ENCODE peak calls at places on chromosome 2, in eight cellular contexts. V is CD8-positive, alpha-beta memory T cell; C is astrocyte; Y is foreskin fibroblast; D is esophagus squamous epithelium; O is Panc1; K is thoracic aorta; H is GM23338. Q is an unnamed sample.

GRCh38 chr2:24111407-24111861 is 11.7 kb downstream of the PFN4 start:
- DNase-seq in V (no peak), C (peak; percentile 63), Y (no peak), D (no peak), O (no peak), K (no peak), H (no peak), Q (no peak)

GRCh38 chr2:39584283-39584972 is 81.3 kb upstream of the TMEM178A start:
- DNase-seq in V (no peak), C (peak; percentile 84), Y (peak; percentile 85), D (no peak), O (no peak), K (no peak), H (no peak), Q (peak; percentile 71)

GRCh38 chr2:44799105-44799504 is 142.4 kb upstream of the SIX3 start:
- DNase-seq in V (no peak), C (no peak), Y (no peak), D (no peak), O (no peak), K (no peak), H (no peak), Q (no peak)

GRCh38 chr2:196586511-196586991 is 53.0 kb upstream of the CCDC150 start:
- DNase-seq in V (no peak), C (peak; percentile 88), Y (peak; percentile 81), D (no peak), O (no peak), K (no peak), H (no peak), Q (peak; percentile 79)

GRCh38 chr2:175690113-175690716 is 311.9 kb downstream of the LNPK start:
- DNase-seq in V (no peak), C (peak; percentile 50), Y (peak; percentile 87), D (no peak), O (peak; percentile 66), K (no peak), H (peak; percentile 75), Q (peak; percentile 83)

GRCh38 chr2:11342561-11343343 is 1.7 kb downstream of the ROCK2 start:
- DNase-seq in V (no peak), C (peak; percentile 72), Y (peak; percentile 88), D (no peak), O (peak; percentile 75), K (no peak), H (no peak), Q (peak; percentile 68)

GRCh38 chr2:78439122-78439521 is 586.4 kb upstream of the REG3G start:
- DNase-seq in V (no peak), C (no peak), Y (no peak), D (no peak), O (no peak), K (no peak), H (no peak), Q (no peak)

GRCh38 chr2:12637754-12638153 is 79.0 kb upstream of the TRIB2 start:
- DNase-seq in V (no peak), C (no peak), Y (peak; percentile 74), D (no peak), O (no peak), K (no peak), H (no peak), Q (peak; percentile 19)

GRCh38 chr2:144359684-144360083 is 160.2 kb downstream of the ZEB2 start:
- DNase-seq in V (no peak), C (no peak), Y (no peak), D (no peak), O (no peak), K (no peak), H (no peak), Q (no peak)

GRCh38 chr2:69225933-69226332 is 161.1 kb downstream of the GFPT1 start:
- DNase-seq in V (no peak), C (peak; percentile 88), Y (peak; percentile 55), D (no peak), O (no peak), K (no peak), H (no peak), Q (no peak)

GRCh38 chr2:238557855-238558435 is 131.2 kb downstream of the ASB1 start:
- DNase-seq in V (no peak), C (no peak), Y (no peak), D (no peak), O (no peak), K (no peak), H (no peak), Q (no peak)

GRCh38 chr2:231032575-231033140 is 4.7 kb upstream of the C2orf72 start:
- DNase-seq in V (no peak), C (no peak), Y (no peak), D (no peak), O (no peak), K (no peak), H (no peak), Q (no peak)

GRCh38 chr2:48398285-48399135 is 131.4 kb upstream of the STON1 start:
- DNase-seq in V (no peak), C (peak; percentile 57), Y (no peak), D (no peak), O (no peak), K (no peak), H (peak; percentile 17), Q (peak; percentile 57)

GRCh38 chr2:58155160-58155778 is 85.9 kb downstream of the FANCL start:
- DNase-seq in V (no peak), C (no peak), Y (no peak), D (no peak), O (no peak), K (no peak), H (peak; percentile 33), Q (no peak)

GRCh38 chr2:102806250-102806837 is 44.5 kb downstream of the TMEM182 start:
- DNase-seq in V (no peak), C (peak; percentile 38), Y (peak; percentile 79), D (no peak), O (peak; percentile 69), K (peak; percentile 5), H (peak; percentile 71), Q (peak; percentile 79)

DNA sequence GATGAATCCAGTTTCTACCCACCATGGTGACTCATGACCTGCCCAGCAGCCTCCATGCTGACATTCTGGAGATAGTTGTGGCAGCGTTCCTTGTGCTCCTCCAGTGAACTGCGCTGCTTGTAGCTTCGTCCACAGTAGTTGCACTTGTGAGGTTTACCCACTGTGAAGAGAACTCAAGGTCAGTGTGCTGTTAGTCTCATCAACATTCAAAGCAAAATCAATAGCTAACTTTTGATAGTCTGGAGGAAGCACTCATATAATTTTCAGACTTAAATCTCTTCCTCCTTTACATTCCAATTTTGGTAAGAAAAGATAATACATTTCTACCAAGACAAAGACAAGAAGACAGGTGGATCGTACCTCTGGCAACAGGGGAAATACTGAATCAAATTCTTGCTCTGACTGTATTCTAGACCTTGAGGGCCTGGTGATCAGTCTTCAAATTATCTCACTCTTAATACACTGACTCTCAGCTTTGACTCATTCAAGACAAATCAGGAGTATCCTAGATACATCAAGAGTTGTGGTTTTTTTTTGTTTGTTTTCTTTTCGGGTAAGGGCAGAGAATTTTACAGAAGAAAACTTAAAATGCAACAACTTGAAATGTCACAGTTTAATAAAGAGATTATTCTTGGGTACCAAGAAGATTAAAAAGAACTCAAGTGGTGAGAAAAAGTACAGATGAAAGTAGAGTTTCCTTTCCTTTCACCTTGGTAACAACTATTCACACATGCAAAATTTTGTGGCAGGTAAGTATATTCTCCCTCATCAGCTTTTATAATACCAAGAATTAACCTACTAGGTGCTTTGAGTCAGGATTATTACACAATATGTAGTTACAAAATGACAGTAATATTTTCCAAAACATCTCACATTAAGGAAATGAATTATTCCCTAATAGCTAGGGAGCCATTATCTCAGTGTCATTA is 129.2 kb downstream of the IKZF2 start:
- DNase-seq in V (no peak), C (peak; percentile 88), Y (peak; percentile 52), D (no peak), O (no peak), K (no peak), H (no peak), Q (peak; percentile 25)
- H3K4me3 ChIP-seq in V (no peak overlapping the region), C (no peak overlapping the region), Y (no peak overlapping the region), D (no peak overlapping the region), O (no peak overlapping the region), K (no peak overlapping the region), H (no peak overlapping the region), Q (no peak overlapping the region)

GRCh38 chr2:158128168-158128973 is 26.7 kb downstream of the UPP2 start:
- DNase-seq in V (no peak), C (no peak), Y (no peak), D (no peak), O (no peak), K (no peak), H (no peak), Q (no peak)
- H3K4me3 ChIP-seq in V (no peak overlapping the region), C (no peak overlapping the region), Y (no peak overlapping the region), D (no peak overlapping the region), O (no peak overlapping the region), K (no peak overlapping the region), H (no peak overlapping the region), Q (no peak overlapping the region)

GRCh38 chr2:72864500-72864899 is 22.7 kb upstream of the SPR start:
- DNase-seq in V (no peak), C (peak; percentile 72), Y (peak; percentile 64), D (no peak), O (no peak), K (no peak), H (no peak), Q (peak; percentile 60)

GRCh38 chr2:72859831-72860262 is 27.4 kb upstream of the SPR start:
- DNase-seq in V (peak; percentile 25), C (peak; percentile 18), Y (peak; percentile 78), D (no peak), O (peak; percentile 61), K (no peak), H (peak; percentile 93), Q (peak; percentile 74)

GRCh38 chr2:72863046-72863445 is 24.2 kb upstream of the SPR start:
- DNase-seq in V (no peak), C (no peak), Y (no peak), D (no peak), O (no peak), K (no peak), H (peak; percentile 75), Q (no peak)

DNA sequence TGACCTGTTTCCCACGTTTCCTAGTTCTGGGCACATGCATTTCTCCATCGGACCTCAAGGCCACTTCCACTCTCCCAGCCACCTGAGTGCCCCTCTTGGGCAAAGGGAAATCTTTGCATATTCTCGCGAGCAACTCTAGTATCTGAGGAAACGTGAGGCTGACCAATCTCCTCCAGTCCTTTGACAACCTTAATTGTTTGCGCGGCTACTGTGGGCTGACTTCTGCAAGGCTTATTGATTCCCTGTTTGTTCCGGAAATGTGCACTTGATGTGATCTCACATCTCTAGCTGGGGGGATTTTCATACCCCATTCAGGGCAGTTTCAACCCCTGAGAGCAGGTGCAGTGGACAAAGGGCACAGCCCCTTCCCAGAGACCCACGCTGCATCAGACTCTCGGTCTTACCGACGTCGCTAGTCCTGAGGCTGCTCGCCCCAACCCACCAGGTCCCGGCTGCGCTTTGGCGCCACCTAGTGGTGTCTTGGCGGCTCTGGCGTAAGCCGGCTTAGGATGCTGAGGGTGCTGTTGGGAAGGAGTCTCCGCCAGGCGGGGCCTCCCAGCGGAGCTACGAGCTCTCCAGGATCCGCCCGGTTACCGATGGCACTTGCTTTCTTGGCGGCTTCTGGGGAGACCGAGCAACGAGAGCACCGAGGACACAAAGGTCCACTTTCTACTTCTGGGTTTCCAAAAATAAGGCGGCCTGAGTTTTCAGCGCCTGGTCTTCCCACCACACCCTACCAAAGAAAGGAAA is 24.8 kb upstream of the SPR start:
- DNase-seq in V (peak; percentile 82), C (peak; percentile 64), Y (peak; percentile 94), D (peak; percentile 27), O (peak; percentile 85), K (peak; percentile 51), H (peak; percentile 96), Q (peak; percentile 93)
- H3K4me3 ChIP-seq in V (no peak overlapping the region), C (peak overlapping the region; percentile 30), Y (peak overlapping the region; percentile 35), D (peak overlapping the region; percentile 24), O (peak overlapping the region; percentile 35), K (peak overlapping the region; percentile 44), H (peak overlapping the region; percentile 58), Q (peak overlapping the region; percentile 27)

DNA sequence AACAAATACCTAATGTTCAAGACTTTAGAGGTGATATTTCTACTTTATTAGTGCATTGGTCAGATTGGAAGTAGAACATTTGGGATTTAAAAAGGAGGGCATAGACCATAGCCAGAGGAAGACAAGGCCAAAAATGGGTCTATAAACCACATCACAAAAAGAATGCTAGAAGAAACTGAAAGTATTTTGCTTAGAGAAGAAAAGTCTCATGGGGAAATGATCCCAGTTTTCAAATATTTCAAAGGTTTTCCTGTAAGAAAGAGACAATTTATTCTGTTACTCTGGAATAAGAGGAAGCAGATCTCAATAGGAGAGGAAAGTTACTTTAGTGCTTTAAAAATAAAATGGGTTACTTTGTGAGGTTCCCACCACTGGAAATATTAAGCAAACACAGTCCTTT is 341.4 kb downstream of the TNS1 start:
- DNase-seq in V (no peak), C (no peak), Y (no peak), D (no peak), O (no peak), K (no peak), H (no peak), Q (no peak)
- H3K4me3 ChIP-seq in V (no peak overlapping the region), C (no peak overlapping the region), Y (no peak overlapping the region), D (no peak overlapping the region), O (no peak overlapping the region), K (no peak overlapping the region), H (no peak overlapping the region), Q (no peak overlapping the region)